ENCODE peak calls at places on chromosomes 11 and 22, in seven cellular contexts. N is cardiac fibroblast, V is globus pallidus, F is occipital lobe, Y is GM10248, B is pancreas, S is M059J. X is an unnamed sample.

GRCh38 chr11:113408887-113409286 is 21.3 kb downstream of the ANKK1 start:
- DNase-seq in Y (no peak), B (no peak), N (no peak), F (no peak), S (no peak), V (no peak), X (no peak)

GRCh38 chr11:10581481-10582019 is 13.1 kb upstream of the LYVE1 start:
- DNase-seq in V (peak; percentile 42), N (peak; percentile 56), B (no peak), F (no peak), Y (no peak), S (peak; percentile 73), X (no peak)

GRCh38 chr11:18726040-18726439 is at the start of gene IGSF22:
- DNase-seq in N (no peak), V (no peak), Y (no peak), F (no peak), S (no peak), B (no peak), X (no peak)

GRCh38 chr22:36829370-36830002 is 12.7 kb upstream of the PVALB start:
- DNase-seq in N (no peak), V (no peak), Y (no peak), B (peak; percentile 15), F (no peak), S (no peak), X (no peak)

GRCh38 chr11:108340958-108341357 is 118.1 kb downstream of the ATM start:
- DNase-seq in S (peak; percentile 43), F (no peak), B (no peak), Y (no peak), N (no peak), V (no peak), X (no peak)

GRCh38 chr22:36325163-36326031 is 62.4 kb downstream of the MYH9 start:
- DNase-seq in Y (no peak), S (peak; percentile 72), B (no peak), F (no peak), V (no peak), N (peak; percentile 98), X (no peak)

GRCh38 chr11:36002196-36002595 is 58.3 kb downstream of the LDLRAD3 start:
- DNase-seq in S (no peak), F (peak; percentile 43), Y (no peak), B (no peak), N (peak; percentile 39), V (peak; percentile 82), X (no peak)

GRCh38 chr11:17876827-17877226 is 136.0 kb downstream of the SERGEF start:
- DNase-seq in Y (no peak), F (no peak), S (no peak), B (no peak), V (no peak), N (no peak), X (no peak)

GRCh38 chr22:32996702-32997101 is 61.5 kb downstream of the SYN3 start:
- DNase-seq in Y (no peak), F (no peak), V (no peak), N (peak; percentile 10), S (peak; percentile 69), B (no peak), X (no peak)

X was measured in GM12864.